ENCODE peak calls at places on chromosomes 2 and 18, in four cellular contexts. A is hepatocyte; S is CD8-positive, alpha-beta memory T cell; W is psoas muscle. P is an unnamed sample.

GRCh38 chr2:191571163-191571769 is 106.7 kb upstream of the NABP1 start:
- DNase-seq in A (peak; percentile 29), W (no peak), S (peak; percentile 33), P (peak; percentile 48)

GRCh38 chr2:156332452-156333273 is at the start of gene NR4A2:
- DNase-seq in S (peak; percentile 93), A (peak; percentile 94), W (peak; percentile 91), P (peak; percentile 85)

GRCh38 chr2:235500761-235501662 is 7.2 kb downstream of the AGAP1 start:
- DNase-seq in S (no peak), W (no peak), A (no peak), P (peak; percentile 53)

GRCh38 chr2:234051374-234052070 is 1.0 kb downstream of the SPP2 start:
- DNase-seq in A (no peak), W (no peak), S (no peak), P (no peak)

GRCh38 chr2:217953011-217953481 is 49.7 kb downstream of the TNS1 start:
- DNase-seq in W (peak; percentile 77), S (no peak), A (no peak), P (no peak)

GRCh38 chr2:5690718-5691658 is 1.2 kb upstream of the SOX11 start:
- DNase-seq in W (no peak), A (peak; percentile 82), S (peak; percentile 1), P (no peak)

GRCh38 chr2:75820693-75821092 is 110.0 kb upstream of the GCFC2 start:
- DNase-seq in S (no peak), A (no peak), W (no peak), P (no peak)

GRCh38 chr2:7023542-7023941 is 106.3 kb downstream of the RNF144A start:
- DNase-seq in W (no peak), S (no peak), A (peak; percentile 41), P (no peak)

GRCh38 chr2:148926291-148926961 is 51.4 kb downstream of the KIF5C start:
- DNase-seq in S (peak; percentile 48), W (no peak), A (peak; percentile 82), P (peak; percentile 31)

GRCh38 chr2:205650450-205650849 is 31.9 kb upstream of the NRP2 start:
- DNase-seq in W (no peak), S (no peak), A (no peak), P (peak; percentile 88)

GRCh38 chr2:12615509-12615908 is 101.2 kb upstream of the TRIB2 start:
- DNase-seq in W (no peak), S (no peak), A (no peak), P (no peak)

GRCh38 chr18:52007109-52007508 is 332.9 kb upstream of the DCC start:
- DNase-seq in W (no peak), S (no peak), A (no peak), P (no peak)

GRCh38 chr2:160614391-160614790 is 120.8 kb upstream of the RBMS1 start:
- DNase-seq in W (no peak), S (no peak), A (no peak), P (no peak)

GRCh38 chr2:102318437-102318836 is 7.1 kb downstream of the IL1RL1 start:
- DNase-seq in W (no peak), A (no peak), S (no peak), P (no peak)

GRCh38 chr2:220181158-220181557 is 553.7 kb downstream of the SLC4A3 start:
- DNase-seq in A (no peak), W (no peak), S (no peak), P (no peak)

GRCh38 chr2:111100765-111101162 is 19.9 kb upstream of the BCL2L11 start:
- DNase-seq in S (no peak), A (no peak), W (no peak), P (no peak)

GRCh38 chr2:186059096-186059495 is 320.5 kb downstream of the FSIP2 start:
- DNase-seq in S (no peak), A (peak; percentile 20), W (no peak), P (no peak)

GRCh38 chr2:42554392-42554791 is 14.0 kb upstream of the MTA3 start:
- DNase-seq in W (no peak), A (no peak), S (no peak), P (no peak)

GRCh38 chr18:49655266-49656097 is 93.6 kb downstream of the LIPG start:
- DNase-seq in A (no peak), S (no peak), W (no peak), P (no peak)

GRCh38 chr2:67877281-67877680 is 185.5 kb downstream of the C1D start:
- DNase-seq in A (no peak), W (no peak), S (no peak), P (no peak)

GRCh38 chr2:70381821-70382220 is 80.0 kb upstream of the FAM136A start:
- DNase-seq in S (no peak), W (no peak), A (no peak), P (no peak)

GRCh38 chr2:220001693-220002260 is 374.3 kb downstream of the SLC4A3 start:
- DNase-seq in S (no peak), W (no peak), A (no peak), P (no peak)

GRCh38 chr2:10547011-10547410 is 98.9 kb upstream of the ODC1 start:
- DNase-seq in W (no peak), A (no peak), S (no peak), P (no peak)

GRCh38 chr2:23246992-23247683 is 137.8 kb upstream of the KLHL29 start:
- DNase-seq in W (no peak), A (no peak), S (no peak), P (no peak)

GRCh38 chr18:48957136-48957535 is 6.4 kb upstream of the SMAD7 start:
- DNase-seq in W (no peak), S (no peak), A (no peak), P (no peak)

GRCh38 chr18:63844254-63844653 is 43.3 kb upstream of the SERPINB2 start:
- DNase-seq in S (no peak), A (peak; percentile 48), W (no peak), P (no peak)

GRCh38 chr2:197292614-197293013 is 18.0 kb downstream of the ANKRD44 start:
- DNase-seq in W (no peak), A (no peak), S (no peak), P (no peak)
- H3K4me1 ChIP-seq in W (peaks cover 14% of the 10 kb centered on the region), A (no peaks in the 10 kb centered on the region), S (peaks cover 94% of the 10 kb centered on the region), P (peaks cover 4% of the 10 kb centered on the region)

GRCh38 chr18:43877922-43878321 is 600.6 kb upstream of the SYT4 start:
- DNase-seq in A (no peak), S (no peak), W (no peak), P (no peak)

GRCh38 chr18:43883886-43884285 is 606.6 kb upstream of the SYT4 start:
- DNase-seq in A (no peak), W (no peak), S (no peak), P (no peak)

GRCh38 chr18:43879350-43879749 is 602.1 kb upstream of the SYT4 start:
- DNase-seq in S (no peak), A (no peak), W (no peak), P (no peak)

GRCh38 chr18:43886341-43886740 is 609.1 kb upstream of the SYT4 start:
- DNase-seq in A (no peak), S (no peak), W (no peak), P (no peak)

DNA sequence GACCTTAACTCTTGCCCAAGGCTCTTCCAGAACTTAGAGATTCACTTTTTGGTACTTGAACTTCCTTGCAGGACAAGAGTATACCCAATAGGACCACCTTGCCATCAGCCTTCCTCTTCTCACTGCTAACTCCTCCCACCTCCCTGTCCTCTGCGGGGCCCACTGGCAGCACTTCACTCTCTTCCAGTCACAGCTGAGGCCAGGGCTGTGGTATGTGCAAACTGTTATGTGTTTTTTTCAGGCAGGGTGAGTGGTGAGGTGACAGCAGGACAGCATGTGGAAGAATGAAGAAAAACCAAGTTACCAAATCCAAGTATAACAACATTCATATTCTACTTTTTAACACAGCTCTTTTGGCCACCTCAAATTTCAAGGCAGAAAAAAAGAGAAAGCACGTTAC is 605.1 kb upstream of the SYT4 start:
- DNase-seq in W (peak; percentile 54), S (no peak), A (no peak), P (no peak)
- H3K27ac ChIP-seq in W (no peak overlapping the region), S (no peak overlapping the region), A (no peak overlapping the region), P (no peak overlapping the region)

GRCh38 chr18:13380671-13381070 is 162.1 kb downstream of the LDLRAD4 start:
- DNase-seq in S (no peak), W (no peak), A (no peak), P (no peak)

GRCh38 chr18:13381331-13381730 is 162.8 kb downstream of the LDLRAD4 start:
- DNase-seq in W (no peak), A (no peak), S (no peak), P (no peak)

GRCh38 chr18:13382990-13383821 is 164.6 kb downstream of the LDLRAD4 start:
- DNase-seq in S (no peak), W (no peak), A (no peak), P (no peak)

GRCh38 chr18:13381907-13382682 is 163.5 kb downstream of the LDLRAD4 start:
- DNase-seq in W (peak; percentile 79), A (no peak), S (peak; percentile 78), P (no peak)

DNA sequence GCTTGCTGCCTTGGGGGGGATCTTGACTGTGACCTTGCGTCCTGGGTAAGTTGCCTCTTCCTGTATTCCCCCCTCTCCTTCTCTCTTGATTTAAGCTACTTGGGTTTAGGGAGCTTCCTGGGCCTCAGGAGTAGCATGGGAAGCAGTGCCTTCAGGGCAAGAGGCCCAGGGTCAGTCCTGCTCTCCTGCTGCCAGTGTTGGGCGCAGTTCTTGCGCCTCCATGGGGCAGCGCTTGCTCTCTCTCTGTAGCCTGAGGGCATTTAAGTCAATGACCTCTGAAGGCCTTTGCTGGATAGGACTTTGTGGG is 164.1 kb downstream of the LDLRAD4 start:
- DNase-seq in A (no peak), W (no peak), S (no peak), P (no peak)
- H3K4me1 ChIP-seq in A (no peaks in the 10 kb centered on the region), W (peaks cover 47% of the 10 kb centered on the region), S (peaks cover 46% of the 10 kb centered on the region), P (peaks cover 12% of the 10 kb centered on the region)

DNA sequence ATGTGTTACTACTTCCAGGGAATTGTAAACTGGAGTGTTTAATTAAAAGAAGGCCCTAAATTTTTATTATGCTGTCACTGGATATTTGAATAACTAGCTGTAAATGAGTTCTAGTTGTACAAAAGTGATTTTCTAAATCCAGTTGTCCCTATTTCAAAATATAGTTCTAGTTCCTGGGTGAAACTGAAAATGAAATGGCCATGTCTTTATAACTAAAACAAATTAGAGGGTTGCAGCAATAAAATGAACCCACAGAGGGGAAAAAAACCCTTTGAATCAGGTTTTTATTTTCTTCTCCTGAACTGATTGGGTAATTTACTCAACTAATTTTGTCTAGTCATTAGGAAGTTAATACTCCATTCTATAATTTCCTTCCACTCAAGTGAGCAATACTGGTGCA is 55.6 kb upstream of the MAP4K3 start:
- DNase-seq in S (no peak), A (no peak), W (no peak), P (no peak)
- H3K27ac ChIP-seq in S (no peak overlapping the region), A (peak overlapping the region; percentile 5), W (peak overlapping the region; percentile 79), P (peak overlapping the region; percentile 56)

GRCh38 chr2:46564350-46564749 is 85.0 kb downstream of the TMEM247 start:
- DNase-seq in S (no peak), A (no peak), W (no peak), P (no peak)
- H3K4me1 ChIP-seq in S (peaks cover 10% of the 10 kb centered on the region), A (no peaks in the 10 kb centered on the region), W (peaks cover 96% of the 10 kb centered on the region), P (no peaks in the 10 kb centered on the region)

DNA sequence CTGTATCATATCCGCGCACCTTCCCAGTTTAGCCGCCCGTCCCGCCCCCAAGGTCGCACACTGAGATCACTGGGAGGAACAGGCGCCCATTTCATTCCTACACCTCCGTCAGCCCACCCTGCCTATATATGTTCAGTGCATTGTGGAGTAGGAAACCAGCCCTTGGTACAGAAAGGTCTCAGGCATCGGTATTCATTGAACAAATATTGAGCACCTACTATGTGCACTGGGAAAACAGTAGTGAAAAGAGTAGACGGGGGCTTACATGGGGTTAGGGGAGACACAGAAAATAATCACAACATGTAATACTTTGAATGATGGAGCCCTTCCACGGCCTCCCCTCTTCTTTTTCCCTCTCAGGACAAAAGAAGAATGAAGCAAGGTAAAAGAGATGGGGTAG is 760 bp upstream of the FECH start:
- DNase-seq in S (no peak), A (no peak), W (no peak), P (no peak)
- H3K27ac ChIP-seq in S (no peak overlapping the region), A (peak overlapping the region; percentile 90), W (peak overlapping the region; percentile 93), P (no peak overlapping the region)